ENCODE peak calls at places on chromosomes 3 and 15, in four cellular contexts. P, X, V and T are unnamed samples. For H3K9me3, the result is how much of the 10 kb centered on the place peaks cover.

GRCh38 chr15:89912674-89913396 is at the start of gene ARPIN:
- DNase-seq in X (no peak), V (no peak), P (no peak), T (peak)

GRCh38 chr3:132265488-132265887 is 51.7 kb upstream of the ACP3 start:
- DNase-seq in X (no peak), P (no peak), V (no peak), T (no peak)

GRCh38 chr3:185280572-185281365 is 26.9 kb upstream of the EHHADH start:
- DNase-seq in V (no peak), X (no peak), P (no peak), T (no peak)

GRCh38 chr3:168034152-168034928 is 61.4 kb downstream of the GOLIM4 start:
- DNase-seq in X (no peak), V (no peak), P (no peak), T (peak)

GRCh38 chr3:25448750-25449684 is 21.0 kb downstream of the RARB start:
- DNase-seq in P (no peak), X (no peak), V (peak), T (peak)

GRCh38 chr15:83396071-83396470 is 51.1 kb upstream of the SH3GL3 start:
- DNase-seq in P (no peak), X (no peak), V (no peak), T (no peak)

GRCh38 chr3:150359381-150359780 is 48.7 kb upstream of the TSC22D2 start:
- DNase-seq in V (no peak), X (no peak), P (no peak), T (no peak)

GRCh38 chr3:148131990-148132638 is 565.6 kb upstream of the AGTR1 start:
- DNase-seq in P (no peak), V (no peak), X (no peak), T (no peak)

GRCh38 chr3:119660474-119661150 is at the start of gene POPDC2:
- DNase-seq in X (no peak), P (no peak), V (no peak), T (peak)

GRCh38 chr3:8658326-8659212 is 14.0 kb upstream of the SSUH2 start:
- DNase-seq in X (no peak), V (peak), P (no peak), T (peak)

GRCh38 chr15:90962021-90962420 is 7.3 kb downstream of the RCCD1 start:
- DNase-seq in P (no peak), V (no peak), X (no peak), T (no peak)

GRCh38 chr15:24898715-24899278 is 56.0 kb upstream of the SNRPN start:
- DNase-seq in X (no peak), V (no peak), P (no peak), T (no peak)

GRCh38 chr15:34243226-34243625 is 18.4 kb downstream of the EMC4 start:
- DNase-seq in V (no peak), P (no peak), X (no peak), T (no peak)

GRCh38 chr3:24520101-24520495 is 25.4 kb upstream of the THRB start:
- DNase-seq in X (no peak), P (no peak), V (no peak), T (no peak)

GRCh38 chr3:76965122-76965725 is 74.7 kb upstream of the ROBO2 start:
- DNase-seq in X (no peak), P (no peak), V (no peak), T (no peak)

GRCh38 chr15:79702621-79703020 is 194.2 kb downstream of the MTHFS start:
- DNase-seq in P (no peak), X (no peak), V (no peak), T (no peak)

GRCh38 chr15:42213481-42213880 is 5.4 kb upstream of the VPS39 start:
- DNase-seq in P (no peak), V (no peak), X (no peak), T (no peak)

GRCh38 chr3:196431193-196432136 is 762 bp downstream of the UBXN7 start:
- DNase-seq in V (peak), P (no peak), X (no peak), T (peak)

GRCh38 chr3:71011565-71012287 is 571.8 kb downstream of the FOXP1 start:
- DNase-seq in V (no peak), X (no peak), P (no peak), T (no peak)

GRCh38 chr3:176512037-176512436 is 685.2 kb downstream of the TBL1XR1 start:
- DNase-seq in X (no peak), P (no peak), V (no peak), T (no peak)
- H3K9me3 ChIP-seq in X (under half), P (under half), V (under half), T (under half)

GRCh38 chr15:95698230-95698629 is 632.3 kb upstream of the NR2F2 start:
- DNase-seq in P (no peak), X (no peak), V (no peak), T (no peak)
- H3K9me3 ChIP-seq in P (under half), X (half or more), V (under half), T (under half)

GRCh38 chr15:100236981-100237720 is 104.6 kb downstream of the ADAMTS17 start:
- DNase-seq in X (no peak), P (no peak), V (no peak), T (no peak)
- H3K9me3 ChIP-seq in X (under half), P (under half), V (under half), T (under half)

DNA sequence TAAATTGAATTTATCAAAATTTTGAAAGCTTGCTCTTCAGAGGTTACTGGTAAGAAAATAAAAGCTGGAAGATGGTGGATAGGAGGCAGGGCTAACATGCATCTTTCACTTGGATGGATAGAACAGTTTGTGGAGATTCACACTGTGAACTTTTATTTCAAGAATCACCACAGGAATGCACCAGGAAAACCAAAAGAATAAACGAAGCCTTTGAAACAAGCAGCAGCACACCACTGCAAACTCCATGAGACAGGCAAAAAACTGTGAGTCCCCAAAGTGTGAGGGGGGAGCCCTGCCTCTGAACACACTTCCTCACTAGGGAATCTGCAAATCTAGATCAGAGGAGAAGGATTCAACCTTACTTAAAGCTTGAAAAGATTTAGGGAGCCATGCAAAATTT is 122.2 kb downstream of the RTP4 start:
- DNase-seq in V (no peak), P (no peak), X (no peak), T (no peak)
- H3K9me3 ChIP-seq in V (under half), P (under half), X (under half), T (under half)